ENCODE peak calls at places on chromosomes 16 and 17, in five cellular contexts. C is GOT3, Z is HFF-Myc, N is NCI-H146, E is substantia nigra. T is an unnamed sample.
A peak's percentile ranks its signal among the peaks of the same experiment; 100 is the strongest.

GRCh38 chr16:49590166-49590871 is 216.7 kb downstream of the C16orf78 start:
- DNase-seq in N (no peak), C (no peak), E (no peak), Z (no peak), T (no peak)

GRCh38 chr16:30585022-30585399 is 486 bp downstream of the ZNF785 start:
- DNase-seq in Z (no peak), N (peak; percentile 70), E (no peak), C (no peak), T (no peak)

GRCh38 chr17:78431692-78431958 is 53.2 kb downstream of the PGS1 start:
- DNase-seq in C (no peak), N (no peak), E (no peak), Z (no peak), T (no peak)

GRCh38 chr17:50917418-50917743 is 51.2 kb upstream of the TOB1 start:
- DNase-seq in N (no peak), Z (no peak), C (no peak), E (peak; percentile 47), T (no peak)

GRCh38 chr16:13378151-13378550 is 476.8 kb downstream of the SHISA9 start:
- DNase-seq in E (no peak), C (no peak), Z (no peak), N (no peak), T (no peak)

GRCh38 chr16:65745-66144 is 6.7 kb downstream of the RHBDF1 start:
- DNase-seq in N (peak; percentile 75), C (peak; percentile 37), Z (no peak), E (peak; percentile 90), T (peak; percentile 57)

GRCh38 chr17:47287639-47288038 is 34.0 kb downstream of the ITGB3 start:
- DNase-seq in Z (no peak), E (no peak), C (no peak), N (no peak), T (no peak)

GRCh38 chr17:82670661-82671060 is 22.4 kb upstream of the WDR45B start:
- DNase-seq in C (no peak), Z (no peak), E (no peak), N (no peak), T (no peak)

GRCh38 chr17:43839670-43840101 is 6.7 kb upstream of the MPP3 start:
- DNase-seq in E (peak; percentile 77), N (peak; percentile 98), Z (no peak), C (no peak), T (no peak)

GRCh38 chr17:29084476-29085148 is 41.7 kb downstream of the PIPOX start:
- DNase-seq in Z (peak; percentile 11), C (no peak), N (peak; percentile 96), E (peak; percentile 43), T (no peak)

GRCh38 chr17:43940630-43941029 is 1.6 kb downstream of the PPY start:
- DNase-seq in E (no peak), Z (no peak), C (no peak), N (peak; percentile 21), T (no peak)

GRCh38 chr17:32909787-32910369 is 18.1 kb upstream of the TMEM98 start:
- DNase-seq in N (peak; percentile 74), E (peak; percentile 52), Z (peak; percentile 86), C (peak; percentile 39), T (peak; percentile 34)

GRCh38 chr17:49722066-49722465 is 14.3 kb upstream of the SLC35B1 start:
- DNase-seq in C (no peak), N (no peak), E (no peak), Z (no peak), T (no peak)

GRCh38 chr17:78915872-78916632 is 9.1 kb downstream of the TIMP2 start:
- DNase-seq in C (no peak), N (no peak), E (no peak), Z (no peak), T (peak; percentile 56)

GRCh38 chr17:77535435-77535834 is 394.7 kb downstream of the SEC14L1 start:
- DNase-seq in Z (no peak), C (no peak), N (no peak), E (no peak), T (no peak)

GRCh38 chr17:19867094-19867653 is 562 bp downstream of the ULK2 start:
- DNase-seq in Z (no peak), C (no peak), E (peak; percentile 81), N (peak; percentile 74), T (peak; percentile 52)

GRCh38 chr17:600576-601301 is 113.9 kb downstream of the VPS53 start:
- DNase-seq in N (no peak), C (no peak), Z (no peak), E (no peak), T (no peak)

GRCh38 chr16:88584676-88585075 is 14.5 kb downstream of the ZC3H18 start:
- DNase-seq in Z (no peak), E (no peak), N (no peak), C (no peak), T (no peak)

GRCh38 chr17:6104956-6105355 is 34.8 kb downstream of the WSCD1 start:
- DNase-seq in C (no peak), E (no peak), N (no peak), Z (no peak), T (no peak)

GRCh38 chr16:15518412-15519351 is 84.3 kb downstream of the BMERB1 start:
- DNase-seq in N (peak; percentile 62), C (no peak), Z (no peak), E (peak; percentile 21), T (no peak)

GRCh38 chr16:49352923-49353322 is 20.7 kb upstream of the C16orf78 start:
- DNase-seq in C (no peak), Z (no peak), N (peak; percentile 2), E (no peak), T (no peak)

GRCh38 chr16:2040450-2041105 is 7.1 kb downstream of the NTHL1 start:
- DNase-seq in Z (no peak), N (peak; percentile 65), E (no peak), C (no peak), T (no peak)

GRCh38 chr17:45218895-45219661 is 2.6 kb upstream of the FMNL1 start:
- DNase-seq in C (peak; percentile 43), N (peak; percentile 66), Z (peak; percentile 72), E (peak; percentile 86), T (peak; percentile 95)

GRCh38 chr17:63542942-63543821 is 7.1 kb upstream of the DCAF7 start:
- DNase-seq in C (no peak), Z (no peak), E (no peak), N (peak; percentile 60), T (no peak)

GRCh38 chr16:15981382-15981781 is 32.0 kb downstream of the ABCC1 start:
- DNase-seq in Z (no peak), E (no peak), N (no peak), C (no peak), T (no peak)

GRCh38 chr16:56675685-56676210 is 6.1 kb downstream of the MT1H start:
- DNase-seq in E (no peak), N (no peak), Z (no peak), C (no peak), T (no peak)

GRCh38 chr16:30977502-30977901 is 7.5 kb upstream of the HSD3B7 start:
- DNase-seq in N (no peak), E (no peak), C (no peak), Z (no peak), T (no peak)